ENCODE peak calls at places on chromosomes 12 and 14, in nine cellular contexts. V is activated T-helper 1 cell treated with Interleukin-2 at 50 U/mL for 16 hours; M is GM10248; H is GM04504; E is AG09309; L is HS-5; R is Calu3; D is dorsolateral prefrontal cortex; T is T-helper 2 cell treated with Interferon-gamma antibody and Interleukin-4, amounts not matched to agents 5 μg/mL and 100 μg/mL, for 36 hours. B is an unnamed sample.
A peak's percentile ranks its signal among the peaks of the same experiment; 100 is the strongest.

GRCh38 chr12:98418357-98419075 is 96.9 kb upstream of the TMPO start:
- DNase-seq in E (peak; percentile 96), L (peak; percentile 81), V (no peak), T (no peak), M (no peak), R (peak; percentile 95), D (no peak), H (peak; percentile 96), B (no peak)

GRCh38 chr12:106274575-106275081 is 26.8 kb upstream of the CKAP4 start:
- DNase-seq in T (no peak), L (no peak), R (no peak), D (no peak), M (no peak), H (peak; percentile 15), E (peak; percentile 39), V (no peak), B (no peak)

GRCh38 chr14:104734991-104735779 is 11.2 kb downstream of the ADSS1 start:
- DNase-seq in M (no peak), V (no peak), D (no peak), E (no peak), H (no peak), L (no peak), R (no peak), T (no peak), B (no peak)

GRCh38 chr14:75126121-75126544 is 715 bp downstream of the NEK9 start:
- DNase-seq in E (no peak), R (no peak), T (no peak), D (no peak), L (no peak), M (no peak), V (no peak), H (no peak), B (peak; percentile 63)

GRCh38 chr14:68230941-68231717 is 411.6 kb downstream of the RAD51B start:
- DNase-seq in H (no peak), R (peak; percentile 45), D (no peak), L (no peak), V (no peak), E (no peak), T (no peak), M (no peak), B (no peak)

GRCh38 chr12:46214668-46215429 is 54.0 kb downstream of the SLC38A1 start:
- DNase-seq in M (no peak), L (no peak), T (peak; percentile 87), E (no peak), V (peak; percentile 70), D (no peak), H (no peak), R (no peak), B (peak; percentile 21)

GRCh38 chr14:105980224-105980623 is 453.8 kb downstream of the TMEM121 start:
- DNase-seq in D (no peak), R (no peak), M (no peak), T (no peak), E (no peak), L (no peak), H (no peak), V (no peak), B (no peak)

GRCh38 chr12:102876883-102877282 is 40.2 kb downstream of the PAH start:
- DNase-seq in R (no peak), E (no peak), L (no peak), M (no peak), T (no peak), V (no peak), H (no peak), D (no peak), B (no peak)

GRCh38 chr12:6821674-6822433 is at the start of gene GPR162:
- DNase-seq in L (no peak), R (no peak), V (no peak), M (no peak), H (no peak), D (peak; percentile 67), E (no peak), T (no peak), B (peak; percentile 66)

GRCh38 chr14:54627718-54628345 is 60.9 kb downstream of the SAMD4A start:
- DNase-seq in D (peak; percentile 45), M (peak; percentile 59), L (no peak), T (no peak), R (no peak), V (no peak), H (peak; percentile 49), E (no peak), B (no peak)

GRCh38 chr12:71567562-71567961 is 96.1 kb downstream of the ZFC3H1 start:
- DNase-seq in L (no peak), H (no peak), R (no peak), T (no peak), D (no peak), E (no peak), V (no peak), M (no peak), B (no peak)

GRCh38 chr12:109771746-109772621 is 58.4 kb downstream of the FAM222A start:
- DNase-seq in L (no peak), V (no peak), R (no peak), E (no peak), M (no peak), D (peak; percentile 32), T (no peak), H (no peak), B (no peak)

GRCh38 chr14:65815127-65815526 is 402.6 kb downstream of the FUT8 start:
- DNase-seq in H (no peak), R (no peak), M (no peak), L (no peak), D (no peak), E (no peak), T (no peak), V (no peak), B (no peak)

GRCh38 chr12:68425998-68426397 is 93.8 kb upstream of the MDM1 start:
- DNase-seq in M (no peak), H (peak; percentile 31), E (no peak), T (no peak), L (no peak), V (no peak), R (no peak), D (no peak), B (no peak)

GRCh38 chr12:72285861-72286260 is 13.7 kb downstream of the TRHDE start:
- DNase-seq in E (no peak), L (no peak), M (no peak), R (no peak), V (no peak), H (no peak), T (no peak), D (no peak), B (no peak)

GRCh38 chr14:95046711-95047681 is 110.3 kb downstream of the DICER1 start:
- DNase-seq in M (no peak), R (no peak), D (no peak), T (no peak), L (no peak), V (no peak), H (no peak), E (no peak), B (no peak)

GRCh38 chr12:124359671-124360581 is 65.0 kb downstream of the RFLNA start:
- DNase-seq in T (no peak), R (no peak), E (no peak), V (no peak), D (peak; percentile 76), M (no peak), H (no peak), L (no peak), B (no peak)

GRCh38 chr12:78448692-78449091 is 415.9 kb upstream of the SYT1 start:
- DNase-seq in E (no peak), T (no peak), L (no peak), H (no peak), R (no peak), V (no peak), D (no peak), M (no peak), B (no peak)

GRCh38 chr12:118103231-118103600 is 595 bp downstream of the VSIG10 start:
- DNase-seq in R (peak; percentile 45), T (peak; percentile 5), V (no peak), L (no peak), E (no peak), H (no peak), D (no peak), M (no peak), B (no peak)

GRCh38 chr12:51923506-51924365 is 16.4 kb downstream of the ACVRL1 start:
- DNase-seq in T (peak; percentile 31), D (no peak), H (no peak), M (peak; percentile 72), R (peak; percentile 49), L (no peak), E (no peak), V (peak; percentile 38), B (no peak)